ENCODE peak calls at places on chromosome 11, in five cellular contexts. A is activated effector memory CD4-positive, alpha-beta T cell treated with anti-CD3 and anti-CD28 coated beads, Interleukin-2, amount 50 U/mL, for 16 hours; P is stimulated activated CD8-positive, alpha-beta memory T cell treated with anti-CD3 and anti-CD28 coated beads, Interleukin-4, amount 100 ng/mL, for 48 hours; G is A549; M is KBM-7. D is an unnamed sample.

GRCh38 chr11:128630367-128631230 is 43.2 kb upstream of the ETS1 start:
- DNase-seq in A (peak; percentile 96), P (peak; percentile 97), G (peak; percentile 70), M (peak; percentile 93), D (peak; percentile 94)

GRCh38 chr11:118200901-118201680 is 23.7 kb downstream of the JAML start:
- DNase-seq in A (peak; percentile 71), P (peak; percentile 71), G (no peak), M (no peak), D (peak; percentile 64)

GRCh38 chr11:48172818-48173609 is 43.6 kb upstream of the OR4B1 start:
- DNase-seq in A (peak; percentile 86), P (peak; percentile 81), G (peak; percentile 54), M (peak; percentile 64), D (peak; percentile 74)

GRCh38 chr11:134372961-134373360 is 39.1 kb downstream of the B3GAT1 start:
- DNase-seq in A (no peak), P (no peak), G (no peak), M (no peak), D (no peak)

GRCh38 chr11:31968774-31969433 is 122.0 kb upstream of the RCN1 start:
- DNase-seq in A (no peak), P (no peak), G (no peak), M (no peak), D (no peak)

GRCh38 chr11:107385361-107385982 is 72.2 kb downstream of the CWF19L2 start:
- DNase-seq in A (no peak), P (no peak), G (peak; percentile 2), M (no peak), D (no peak)

GRCh38 chr11:6438979-6439571 is 1.7 kb downstream of the HPX start:
- DNase-seq in A (peak; percentile 65), P (peak; percentile 47), G (peak; percentile 68), M (peak; percentile 88), D (peak; percentile 41)

GRCh38 chr11:20337526-20338154 is 25.9 kb upstream of the HTATIP2 start:
- DNase-seq in A (no peak), P (no peak), G (peak; percentile 42), M (peak; percentile 24), D (no peak)

GRCh38 chr11:34358666-34359547 is 1.1 kb upstream of the ABTB2 start:
- DNase-seq in A (peak; percentile 89), P (peak; percentile 79), G (peak; percentile 77), M (peak; percentile 92), D (peak; percentile 74)

GRCh38 chr11:504053-504993 is 2.7 kb downstream of the RNH1 start:
- DNase-seq in A (no peak), P (peak; percentile 42), G (no peak), M (no peak), D (peak; percentile 47)

GRCh38 chr11:69914286-69915150 is 95.3 kb upstream of the FGF3 start:
- DNase-seq in A (peak; percentile 52), P (no peak), G (no peak), M (no peak), D (no peak)

GRCh38 chr11:123143921-123144320 is 51.1 kb downstream of the CLMP start:
- DNase-seq in A (no peak), P (no peak), G (no peak), M (no peak), D (no peak)

GRCh38 chr11:128116447-128117240 is 470.7 kb downstream of the ETS1 start:
- DNase-seq in A (no peak), P (no peak), G (no peak), M (no peak), D (no peak)

GRCh38 chr11:3840870-3841425 is at the start of gene RHOG:
- DNase-seq in A (peak; percentile 89), P (peak; percentile 93), G (peak; percentile 87), M (no peak), D (no peak)

GRCh38 chr11:9672918-9673317 is 9.0 kb downstream of the SWAP70 start:
- DNase-seq in A (no peak), P (no peak), G (no peak), M (no peak), D (no peak)

GRCh38 chr11:66172146-66172545 is 96.3 kb upstream of the RAB1B start:
- DNase-seq in A (peak; percentile 66), P (peak; percentile 59), G (peak; percentile 29), M (no peak), D (peak; percentile 45)

GRCh38 chr11:112289588-112290461 is 29.2 kb upstream of the PLET1 start:
- DNase-seq in A (peak; percentile 95), P (peak; percentile 90), G (peak; percentile 46), M (peak; percentile 68), D (peak; percentile 90)

GRCh38 chr11:75518204-75518549 is 7.6 kb downstream of the GDPD5 start:
- DNase-seq in A (no peak), P (no peak), G (no peak), M (no peak), D (no peak)

GRCh38 chr11:78470861-78471442 is 53.3 kb upstream of the GAB2 start:
- DNase-seq in A (no peak), P (no peak), G (no peak), M (no peak), D (no peak)

GRCh38 chr11:94885133-94885532 is 88.2 kb downstream of the CWC15 start:
- DNase-seq in A (no peak), P (no peak), G (no peak), M (peak; percentile 10), D (no peak)

GRCh38 chr11:74138572-74138971 is 32.2 kb downstream of the C2CD3 start:
- DNase-seq in A (no peak), P (no peak), G (peak; percentile 97), M (no peak), D (no peak)

GRCh38 chr11:120339394-120339890 is 3.2 kb downstream of the ARHGEF12 start:
- DNase-seq in A (no peak), P (no peak), G (no peak), M (peak; percentile 20), D (no peak)

GRCh38 chr11:22387126-22387525 is 48.9 kb downstream of the SLC17A6 start:
- DNase-seq in A (no peak), P (no peak), G (no peak), M (no peak), D (no peak)

GRCh38 chr11:36126703-36127102 is 162.5 kb downstream of the COMMD9 start:
- DNase-seq in A (no peak), P (no peak), G (no peak), M (no peak), D (no peak)

GRCh38 chr11:126997196-126997595 is 3.4 kb downstream of the KIRREL3 start:
- DNase-seq in A (no peak), P (no peak), G (no peak), M (no peak), D (no peak)

GRCh38 chr11:72927380-72927779 is 113.2 kb downstream of the ATG16L2 start:
- DNase-seq in A (no peak), P (no peak), G (no peak), M (no peak), D (no peak)

GRCh38 chr11:29826878-29827277 is 190.0 kb downstream of the KCNA4 start:
- DNase-seq in A (no peak), P (no peak), G (no peak), M (no peak), D (no peak)

GRCh38 chr11:76280151-76280881 is 74.0 kb upstream of the WNT11 start:
- DNase-seq in A (no peak), P (no peak), G (no peak), M (no peak), D (no peak)

GRCh38 chr11:13503393-13503792 is 7.6 kb upstream of the PTH start:
- DNase-seq in A (no peak), P (no peak), G (no peak), M (no peak), D (no peak)

GRCh38 chr11:14414470-14415461 is 55.8 kb upstream of the RRAS2 start:
- DNase-seq in A (peak; percentile 87), P (peak; percentile 83), G (no peak), M (peak; percentile 75), D (peak; percentile 79)

GRCh38 chr11:15897211-15897960 is 459.0 kb downstream of the SOX6 start:
- DNase-seq in A (no peak), P (no peak), G (peak; percentile 22), M (no peak), D (no peak)

GRCh38 chr11:105000797-105001196 is 22.2 kb downstream of the CASP5 start:
- DNase-seq in A (peak; percentile 83), P (peak; percentile 70), G (peak; percentile 1), M (peak; percentile 63), D (peak; percentile 66)

D was measured in stimulated activated naive CD8-positive, alpha-beta T cell treated with anti-CD3 and anti-CD28 coated beads, Interleukin-15, Interleukin-2, amounts not matched to agents 100 U/mL and 50 U/mL, for 24 hours.